ENCODE peak calls at places on chromosomes 12 and 14, in eight cellular contexts. J is mammary epithelial cell, S is MM.1S, C is H1, K is fibroblast of lung, H is GM23338, D is PC-9, V is neural progenitor cell. U is an unnamed sample.

GRCh38 chr12:100375023-100375737 is 18.3 kb downstream of the SLC17A8 start:
- DNase-seq in J (no peak), S (no peak), C (no peak), K (peak), H (peak), D (no peak), V (peak), U (no peak)

GRCh38 chr12:80580254-80580653 is 127.2 kb upstream of the MYF6 start:
- DNase-seq in J (peak), S (no peak), C (no peak), K (peak), H (no peak), D (no peak), V (no peak), U (no peak)

GRCh38 chr14:24330973-24331674 is 3.7 kb downstream of the ADCY4 start:
- DNase-seq in J (no peak), S (no peak), C (no peak), K (no peak), H (no peak), D (no peak), V (no peak), U (no peak)

GRCh38 chr12:62720661-62721330 is 214.2 kb downstream of the PPM1H start:
- DNase-seq in J (no peak), S (no peak), C (no peak), K (peak), H (no peak), D (no peak), V (no peak), U (no peak)

GRCh38 chr14:29741909-29742401 is 185.7 kb downstream of the PRKD1 start:
- DNase-seq in J (no peak), S (no peak), C (no peak), K (peak), H (no peak), D (no peak), V (no peak), U (no peak)

GRCh38 chr14:83594874-83595273 is 1935.1 kb upstream of the FLRT2 start:
- DNase-seq in J (no peak), S (no peak), C (no peak), K (no peak), H (peak), D (no peak), V (peak), U (no peak)

GRCh38 chr12:54006700-54007220 is 2.0 kb upstream of the HOXC8 start:
- DNase-seq in J (no peak), S (no peak), C (no peak), K (no peak), H (no peak), D (no peak), V (no peak), U (no peak)

GRCh38 chr12:30877110-30877875 is 49.3 kb upstream of the TSPAN11 start:
- DNase-seq in J (no peak), S (no peak), C (no peak), K (no peak), H (peak), D (no peak), V (no peak), U (no peak)

GRCh38 chr12:32115404-32116104 is 8.9 kb downstream of the BICD1 start:
- DNase-seq in J (peak), S (no peak), C (no peak), K (peak), H (no peak), D (peak), V (no peak), U (peak)

GRCh38 chr12:6039894-6040601 is 84.4 kb downstream of the VWF start:
- DNase-seq in J (peak), S (peak), C (no peak), K (peak), H (peak), D (peak), V (peak), U (peak)
- H3K4me3 ChIP-seq in J (no peak), S (peak), C (no peak), K (no peak), H (no peak), D (no peak), V (no peak), U (no peak)

DNA sequence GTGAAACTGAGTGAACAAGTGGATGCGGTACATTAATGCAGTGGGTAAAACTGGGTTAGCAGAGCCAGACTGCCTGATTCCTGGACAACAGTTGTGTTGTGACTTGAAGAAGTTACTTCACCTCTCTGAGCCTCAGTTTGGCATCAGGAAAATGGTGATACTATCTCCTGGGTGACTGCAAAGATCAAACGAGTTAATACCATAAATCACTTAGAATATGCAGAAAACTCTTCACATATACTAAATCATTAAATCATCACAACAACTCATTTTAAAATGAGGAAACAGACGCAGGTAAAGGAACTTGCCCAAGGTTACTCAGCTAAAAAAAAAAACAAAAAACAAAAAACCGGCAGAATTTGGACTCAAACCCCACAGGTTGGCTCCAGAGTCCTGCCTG is 811 bp downstream of the MTERF2 start:
- DNase-seq in J (peak), S (no peak), C (no peak), K (no peak), H (no peak), D (no peak), V (no peak), U (no peak)
- H2AFZ ChIP-seq in J (peak), S (peak), C (peak), K (no peak), H (peak), D (peak), V (no peak), U (peak)

GRCh38 chr12:102478416-102479098 is 1.8 kb downstream of the IGF1 start:
- DNase-seq in J (peak), S (peak), C (no peak), K (peak), H (peak), D (no peak), V (peak), U (peak)
- H3K4me3 ChIP-seq in J (no peak), S (peak), C (no peak), K (peak), H (no peak), D (no peak), V (no peak), U (no peak)

DNA sequence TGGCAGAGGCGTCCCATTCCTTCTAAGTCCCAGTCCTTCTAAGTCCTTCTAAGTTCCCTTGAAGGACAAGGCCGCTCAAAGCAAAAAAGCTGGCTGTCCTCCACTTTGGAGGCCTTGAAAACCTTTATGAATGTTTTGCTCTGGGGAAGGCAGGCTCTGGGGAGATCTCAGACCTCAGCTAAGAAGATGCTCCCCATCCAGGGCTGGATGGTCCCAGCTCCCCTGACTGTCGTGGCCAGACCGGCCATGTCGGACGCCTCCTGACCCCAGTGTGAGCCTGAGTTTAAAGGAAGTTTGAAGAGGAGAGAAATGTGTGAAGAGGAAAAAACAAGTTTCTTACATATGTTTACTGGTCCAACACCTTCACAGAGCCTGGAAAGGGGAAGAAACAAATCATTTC is 5.9 kb downstream of the KRT84 start:
- DNase-seq in J (no peak), S (no peak), C (no peak), K (no peak), H (no peak), D (no peak), V (no peak), U (no peak)
- H2AFZ ChIP-seq in J (no peak), S (no peak), C (no peak), K (no peak), H (no peak), D (no peak), V (no peak), U (no peak)

DNA sequence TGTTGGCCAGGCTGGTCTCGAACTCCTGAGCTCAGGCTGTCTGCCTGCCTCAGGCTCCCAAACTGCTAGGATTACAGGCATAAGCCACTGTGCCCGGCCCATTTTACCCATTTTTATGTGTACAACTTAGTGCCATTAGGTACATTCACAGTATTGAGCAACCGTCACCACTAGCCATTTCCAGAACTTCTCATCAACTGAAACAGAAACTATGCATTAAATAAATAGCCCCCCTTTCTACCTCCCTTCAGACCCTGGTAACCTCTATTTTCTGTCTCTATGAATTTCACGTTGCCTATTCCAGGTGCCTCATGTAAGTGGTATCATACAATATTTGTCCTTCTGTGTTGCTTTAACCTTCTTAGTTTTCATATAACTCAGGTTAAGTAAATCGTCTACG is 15.9 kb downstream of the ZCRB1 start:
- DNase-seq in J (no peak), S (no peak), C (no peak), K (no peak), H (no peak), D (no peak), V (no peak), U (no peak)
- H3K4me3 ChIP-seq in J (no peak), S (no peak), C (no peak), K (no peak), H (no peak), D (no peak), V (no peak), U (no peak)

GRCh38 chr14:101369916-101370592 is 191.2 kb upstream of the DIO3 start:
- DNase-seq in J (no peak), S (no peak), C (no peak), K (no peak), H (no peak), D (no peak), V (no peak), U (no peak)

GRCh38 chr14:101372494-101372813 is 188.8 kb upstream of the DIO3 start:
- DNase-seq in J (no peak), S (no peak), C (no peak), K (no peak), H (no peak), D (no peak), V (no peak), U (no peak)

GRCh38 chr14:101370593-101371569 is 190.4 kb upstream of the DIO3 start:
- DNase-seq in J (no peak), S (no peak), C (no peak), K (no peak), H (no peak), D (no peak), V (no peak), U (no peak)

GRCh38 chr14:101372894-101373640 is 188.2 kb upstream of the DIO3 start:
- DNase-seq in J (no peak), S (no peak), C (no peak), K (no peak), H (no peak), D (no peak), V (peak), U (no peak)

DNA sequence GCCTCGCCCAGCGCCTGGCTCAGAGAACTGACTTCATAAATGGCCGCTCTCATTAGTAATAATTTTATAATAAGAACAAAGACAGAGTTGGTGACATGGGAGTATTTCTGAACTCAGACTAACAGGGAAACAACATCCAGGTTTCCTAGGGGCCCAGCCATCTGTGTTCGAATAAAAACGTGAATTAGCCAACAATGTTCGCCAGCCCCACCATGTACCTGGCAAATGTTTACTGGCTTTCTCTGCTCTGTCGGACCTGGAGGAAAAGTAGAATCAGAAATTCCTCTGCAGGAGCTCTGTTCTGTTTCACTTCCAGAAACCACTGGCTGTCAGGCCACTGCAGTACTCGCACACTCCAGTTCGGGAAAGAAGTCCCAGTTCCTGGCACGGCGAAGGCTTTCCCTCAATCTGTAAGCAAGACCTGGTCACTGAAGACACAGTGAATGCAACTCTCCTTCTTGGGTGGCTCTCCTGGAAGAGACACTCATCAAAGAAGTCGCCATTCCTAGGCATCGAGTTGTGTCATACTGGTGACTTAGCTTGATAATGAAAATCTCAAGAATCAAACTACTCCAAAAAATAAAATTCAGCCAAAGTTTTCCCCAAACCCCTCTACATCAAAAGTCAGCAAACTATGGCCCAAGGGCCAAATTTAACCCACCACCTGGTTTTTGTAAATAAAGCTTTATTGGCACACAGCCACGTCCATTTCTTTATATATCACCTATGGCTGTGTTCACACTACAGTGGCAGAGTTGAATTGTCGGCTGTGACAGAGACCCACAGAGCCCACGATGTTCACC is 189.4 kb upstream of the DIO3 start:
- DNase-seq in J (no peak), S (no peak), C (no peak), K (no peak), H (no peak), D (no peak), V (no peak), U (no peak)
- H2AFZ ChIP-seq in J (no peak), S (no peak), C (no peak), K (no peak), H (no peak), D (no peak), V (no peak), U (peak)

GRCh38 chr12:124422142-124422569 is 127.3 kb downstream of the RFLNA start:
- DNase-seq in J (peak), S (no peak), C (no peak), K (no peak), H (no peak), D (peak), V (no peak), U (no peak)
- H3K4me3 ChIP-seq in J (no peak), S (no peak), C (no peak), K (no peak), H (no peak), D (peak), V (no peak), U (no peak)

GRCh38 chr14:85380891-85381290 is 149.1 kb upstream of the FLRT2 start:
- DNase-seq in J (no peak), S (no peak), C (no peak), K (no peak), H (no peak), D (no peak), V (peak), U (no peak)
- H2AFZ ChIP-seq in J (no peak), S (no peak), C (no peak), K (no peak), H (no peak), D (no peak), V (peak), U (no peak)

DNA sequence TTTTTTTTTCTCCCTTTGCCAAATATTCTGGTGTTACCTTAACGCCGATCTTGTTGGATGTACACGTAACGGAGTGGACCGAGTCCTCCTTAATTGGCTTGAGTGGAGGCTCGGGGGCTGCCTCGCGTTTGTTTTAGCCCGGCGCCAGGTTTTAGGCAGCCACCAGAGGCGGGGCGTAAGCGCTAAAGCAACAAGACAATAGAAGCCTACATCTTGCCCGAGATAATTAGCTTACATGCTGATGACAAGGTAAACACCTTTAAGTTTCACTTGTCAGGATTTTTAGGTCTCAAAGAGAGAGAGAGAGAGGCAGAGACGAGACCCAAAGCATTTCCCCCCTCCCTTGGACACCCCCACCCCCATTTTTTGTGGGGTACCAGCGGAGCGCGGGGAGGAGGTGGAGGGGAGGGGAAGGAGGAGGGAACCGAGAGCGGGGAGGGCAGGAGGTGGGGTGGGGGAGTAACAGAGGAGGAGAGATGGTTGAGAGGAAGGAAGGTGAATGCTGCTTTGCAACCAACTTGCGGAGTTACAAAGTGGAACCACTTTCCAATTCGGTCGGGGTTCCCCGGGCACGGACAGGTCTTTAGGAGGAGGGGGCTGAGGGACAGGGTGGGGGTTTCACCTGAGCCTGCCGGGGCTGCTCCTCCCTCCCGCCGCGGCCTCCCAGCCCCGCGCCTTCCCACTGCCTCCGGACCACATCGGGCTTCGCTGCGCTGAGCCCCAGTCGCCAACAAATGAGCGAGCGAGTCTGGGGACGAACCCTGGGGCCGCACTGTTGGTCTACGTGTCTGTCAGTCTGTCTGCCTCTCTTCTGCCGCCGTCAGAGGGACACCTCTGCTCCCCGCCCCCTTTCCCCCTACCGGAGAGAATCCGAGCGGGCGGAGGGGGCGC is at the start of gene NKX2-1:
- DNase-seq in J (no peak), S (no peak), C (no peak), K (peak), H (peak), D (no peak), V (peak), U (no peak)
- H3K4me3 ChIP-seq in J (peak), S (no peak), C (peak), K (no peak), H (peak), D (peak), V (peak), U (no peak)

DNA sequence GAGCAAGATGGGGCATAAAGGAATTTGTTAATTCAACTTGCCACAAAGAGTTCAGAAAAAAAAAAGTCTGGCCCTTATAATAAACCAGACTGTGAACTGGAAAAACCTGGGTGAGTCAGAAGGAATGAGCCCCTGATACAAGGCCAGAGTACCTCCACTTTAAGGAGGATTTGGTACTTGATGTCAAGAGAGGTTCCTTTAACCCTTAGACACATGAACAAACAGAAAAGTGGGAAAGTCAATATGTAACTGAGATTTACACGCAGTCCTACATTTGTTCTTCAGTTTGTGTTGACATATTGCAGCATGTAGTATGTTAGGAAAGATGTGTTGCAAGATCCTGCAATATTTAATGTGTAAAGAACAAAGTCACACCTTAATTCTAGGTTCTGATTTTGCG is 14.2 kb upstream of the SLC38A4 start:
- DNase-seq in J (no peak), S (no peak), C (no peak), K (no peak), H (no peak), D (no peak), V (no peak), U (no peak)
- H2AFZ ChIP-seq in J (no peak), S (no peak), C (no peak), K (no peak), H (no peak), D (no peak), V (no peak), U (no peak)